ENCODE peak calls at places on chromosome 2, in ten cellular contexts. K, B, A, T, D, H, Y, O, S and Z are unnamed samples.

GRCh38 chr2:153548536-153548935 is 70.0 kb upstream of the RPRM start:
- DNase-seq in K (no peak), B (no peak), A (no peak), T (no peak), D (no peak), H (no peak), Y (no peak), O (no peak), S (no peak), Z (no peak)

GRCh38 chr2:142545036-142545435 is 332.4 kb upstream of the KYNU start:
- DNase-seq in K (no peak), B (no peak), A (no peak), T (no peak), D (no peak), H (no peak), Y (no peak), O (no peak), S (peak; percentile 0), Z (no peak)

GRCh38 chr2:45636013-45636412 is 15.5 kb upstream of the PRKCE start:
- DNase-seq in K (no peak), B (no peak), A (no peak), T (no peak), D (no peak), H (no peak), Y (peak; percentile 5), O (no peak), S (no peak), Z (no peak)

GRCh38 chr2:219887870-219888269 is 260.4 kb downstream of the SLC4A3 start:
- DNase-seq in K (no peak), B (no peak), A (no peak), T (no peak), D (no peak), H (no peak), Y (no peak), O (no peak), S (no peak), Z (no peak)

GRCh38 chr2:27809761-27810241 is 38.3 kb downstream of the MRPL33 start:
- DNase-seq in K (no peak), B (no peak), A (no peak), T (no peak), D (no peak), H (no peak), Y (peak; percentile 87), O (no peak), S (peak; percentile 78), Z (no peak)

GRCh38 chr2:100524331-100524730 is 38.5 kb upstream of the PDCL3 start:
- DNase-seq in K (no peak), B (no peak), A (no peak), T (no peak), D (no peak), H (no peak), Y (no peak), O (no peak), S (no peak), Z (no peak)

GRCh38 chr2:149819356-149819957 is 231.9 kb upstream of the MMADHC start:
- DNase-seq in K (no peak), B (no peak), A (no peak), T (no peak), D (no peak), H (no peak), Y (no peak), O (no peak), S (no peak), Z (no peak)

GRCh38 chr2:45045706-45046105 is 36.5 kb upstream of the SIX2 start:
- DNase-seq in K (no peak), B (no peak), A (no peak), T (no peak), D (no peak), H (no peak), Y (no peak), O (no peak), S (no peak), Z (no peak)

GRCh38 chr2:120366698-120367097 is 20.8 kb downstream of the INHBB start:
- DNase-seq in K (no peak), B (no peak), A (no peak), T (no peak), D (no peak), H (no peak), Y (no peak), O (peak; percentile 11), S (no peak), Z (no peak)
- H3K4me1 ChIP-seq in K (no peaks in the 10 kb centered on the region), B (peaks cover 2% of the 10 kb centered on the region), A (peaks cover 1% of the 10 kb centered on the region), T (no peaks in the 10 kb centered on the region), D (no peaks in the 10 kb centered on the region), H (no peaks in the 10 kb centered on the region), Y (peaks cover 20% of the 10 kb centered on the region), O (no peaks in the 10 kb centered on the region), S (no peaks in the 10 kb centered on the region), Z (no peaks in the 10 kb centered on the region)

GRCh38 chr2:42726680-42727079 is 37.3 kb downstream of the OXER1 start:
- DNase-seq in K (peak; percentile 41), B (no peak), A (no peak), T (no peak), D (no peak), H (no peak), Y (no peak), O (no peak), S (no peak), Z (no peak)

GRCh38 chr2:42722328-42723190 is 41.4 kb downstream of the OXER1 start:
- DNase-seq in K (peak; percentile 86), B (peak; percentile 79), A (no peak), T (no peak), D (no peak), H (peak; percentile 68), Y (peak; percentile 79), O (peak; percentile 69), S (peak; percentile 88), Z (no peak)

GRCh38 chr2:42723465-42723864 is 40.5 kb downstream of the OXER1 start:
- DNase-seq in K (peak; percentile 48), B (no peak), A (no peak), T (no peak), D (no peak), H (no peak), Y (no peak), O (no peak), S (no peak), Z (no peak)

GRCh38 chr2:42725657-42726056 is 38.3 kb downstream of the OXER1 start:
- DNase-seq in K (no peak), B (no peak), A (no peak), T (no peak), D (no peak), H (no peak), Y (no peak), O (no peak), S (no peak), Z (no peak)

DNA sequence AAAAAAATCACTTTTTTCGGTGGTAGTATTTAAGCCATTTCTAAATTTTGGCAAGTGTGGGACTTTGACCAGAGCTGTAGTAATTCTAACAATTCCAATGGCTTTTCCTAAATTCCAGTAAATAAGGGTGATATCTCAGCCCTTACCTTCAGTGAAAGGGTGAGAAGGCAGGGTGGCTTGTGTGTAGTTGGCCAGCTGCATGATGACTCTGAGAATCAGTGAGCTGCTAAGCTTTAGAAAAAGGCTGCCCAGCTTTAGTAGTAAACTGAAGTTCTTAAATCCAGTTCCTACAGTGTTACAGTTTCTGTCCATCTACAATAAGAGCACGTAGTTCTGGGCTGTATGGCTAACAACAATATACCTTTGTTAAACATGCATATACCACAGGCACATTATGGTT is 42.0 kb downstream of the OXER1 start:
- DNase-seq in K (no peak), B (no peak), A (no peak), T (no peak), D (no peak), H (peak; percentile 19), Y (no peak), O (no peak), S (no peak), Z (no peak)
- H3K9me3 ChIP-seq in K (no peaks in the 10 kb centered on the region), B (no peaks in the 10 kb centered on the region), A (no peaks in the 10 kb centered on the region), T (no peaks in the 10 kb centered on the region), D (no peaks in the 10 kb centered on the region), H (no peaks in the 10 kb centered on the region), Y (no peaks in the 10 kb centered on the region), O (no peaks in the 10 kb centered on the region), S (no peaks in the 10 kb centered on the region), Z (no peaks in the 10 kb centered on the region)

GRCh38 chr2:200624660-200625059 is 38.8 kb downstream of the AOX1 start:
- DNase-seq in K (no peak), B (no peak), A (no peak), T (no peak), D (no peak), H (no peak), Y (peak; percentile 41), O (no peak), S (peak; percentile 51), Z (no peak)

GRCh38 chr2:200622106-200622505 is 36.3 kb downstream of the AOX1 start:
- DNase-seq in K (no peak), B (no peak), A (no peak), T (no peak), D (no peak), H (no peak), Y (no peak), O (no peak), S (no peak), Z (no peak)

GRCh38 chr2:200625958-200626363 is 40.1 kb downstream of the AOX1 start:
- DNase-seq in K (no peak), B (no peak), A (no peak), T (no peak), D (no peak), H (no peak), Y (no peak), O (no peak), S (peak; percentile 37), Z (no peak)

GRCh38 chr2:200627110-200627770 is 41.4 kb downstream of the AOX1 start:
- DNase-seq in K (no peak), B (no peak), A (no peak), T (no peak), D (no peak), H (no peak), Y (no peak), O (no peak), S (no peak), Z (no peak)

DNA sequence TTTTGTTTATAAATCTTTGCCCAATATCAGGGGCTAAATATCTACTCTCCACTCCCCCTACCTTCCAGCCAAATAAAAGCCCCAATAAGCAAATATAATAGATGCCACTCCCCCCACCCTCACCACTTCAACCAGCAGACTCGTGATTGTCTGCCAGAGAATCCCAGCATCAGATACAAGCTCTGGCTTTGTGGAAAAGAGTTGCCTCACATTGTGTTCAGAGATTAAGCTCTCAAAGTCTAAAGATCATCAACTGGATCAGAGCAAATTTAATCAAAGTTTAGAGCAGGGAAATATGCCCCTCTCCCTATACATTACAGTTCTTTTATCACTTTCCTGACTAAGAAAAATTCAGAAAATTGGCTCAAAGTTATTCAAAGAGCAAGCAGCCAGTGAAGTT is 39.5 kb downstream of the AOX1 start:
- DNase-seq in K (no peak), B (no peak), A (no peak), T (no peak), D (no peak), H (no peak), Y (no peak), O (no peak), S (no peak), Z (no peak)
- H3K27ac ChIP-seq in K (no peak overlapping the region), B (no peak overlapping the region), A (no peak overlapping the region), T (no peak overlapping the region), D (no peak overlapping the region), H (no peak overlapping the region), Y (peak overlapping the region; percentile 42), O (no peak overlapping the region), S (no peak overlapping the region), Z (no peak overlapping the region)

GRCh38 chr2:231803739-231804138 is 17.5 kb downstream of the COPS7B start:
- DNase-seq in K (no peak), B (no peak), A (no peak), T (no peak), D (no peak), H (no peak), Y (no peak), O (no peak), S (no peak), Z (no peak)

GRCh38 chr2:231795525-231796327 is 9.5 kb downstream of the COPS7B start:
- DNase-seq in K (peak; percentile 90), B (no peak), A (no peak), T (no peak), D (no peak), H (peak; percentile 71), Y (peak; percentile 88), O (no peak), S (peak; percentile 69), Z (no peak)

DNA sequence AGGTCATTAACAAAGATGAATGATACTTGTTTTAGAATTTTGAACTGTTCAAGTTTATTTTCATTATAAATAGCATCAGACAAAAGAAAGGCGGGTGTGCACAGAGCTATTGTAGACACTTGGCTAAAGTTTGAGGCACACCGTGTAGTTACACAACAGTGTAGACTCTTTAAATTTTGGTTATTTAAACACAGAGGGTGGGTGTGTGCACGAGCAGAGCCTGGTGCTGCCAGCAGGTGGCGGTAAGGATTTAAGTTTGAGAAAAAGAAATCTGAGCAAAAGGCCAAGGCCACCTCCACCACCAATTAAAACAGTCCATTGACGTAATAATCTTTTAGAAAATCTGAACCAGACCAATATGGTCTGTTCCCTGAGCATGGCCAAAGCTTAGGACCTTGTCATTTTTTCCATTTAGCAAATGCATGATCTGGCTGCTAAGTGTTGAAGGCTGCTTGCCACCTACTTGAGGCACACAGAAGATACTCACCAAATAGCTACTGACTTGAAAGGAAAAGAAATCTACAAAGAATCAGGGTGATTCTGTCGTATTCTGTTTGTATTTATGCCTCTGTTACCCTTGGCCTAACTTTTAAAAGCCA is 14.3 kb downstream of the COPS7B start:
- DNase-seq in K (peak; percentile 20), B (no peak), A (no peak), T (no peak), D (peak; percentile 9), H (peak; percentile 43), Y (no peak), O (no peak), S (peak; percentile 39), Z (peak; percentile 47)
- H3K4me1 ChIP-seq in K (no peaks in the 10 kb centered on the region), B (no peaks in the 10 kb centered on the region), A (no peaks in the 10 kb centered on the region), T (no peaks in the 10 kb centered on the region), D (no peaks in the 10 kb centered on the region), H (peaks cover 13% of the 10 kb centered on the region), Y (no peaks in the 10 kb centered on the region), O (no peaks in the 10 kb centered on the region), S (peaks cover 2% of the 10 kb centered on the region), Z (no peaks in the 10 kb centered on the region)